ENCODE peak calls at places on chromosome 12, in ten cellular contexts. One of them, this sample, is unnamed.

GRCh38 chr12:96810477-96810876 is 96.6 kb upstream of the NEDD1 start:
- DNase-seq in Peyer's patch: no peak
- DNase-seq in colonic mucosa: no peak
- DNase-seq in RWPE1: no peak
- DNase-seq in WERI-Rb-1: no peak
- DNase-seq in dorsolateral prefrontal cortex: no peak
- DNase-seq in GM06990: no peak
- DNase-seq in cardiac fibroblast: peak
- DNase-seq in IMR-90: no peak
- DNase-seq in cardiac muscle cell: no peak
- DNase-seq in this sample: no peak

GRCh38 chr12:1792406-1792805 is 28.0 kb upstream of the LRTM2 start:
- DNase-seq in Peyer's patch: no peak
- DNase-seq in colonic mucosa: no peak
- DNase-seq in RWPE1: no peak
- DNase-seq in WERI-Rb-1: no peak
- DNase-seq in dorsolateral prefrontal cortex: no peak
- DNase-seq in GM06990: no peak
- DNase-seq in cardiac fibroblast: no peak
- DNase-seq in IMR-90: no peak
- DNase-seq in cardiac muscle cell: no peak
- DNase-seq in this sample: no peak

GRCh38 chr12:107091989-107092641 is 1.2 kb downstream of the CRY1 start:
- DNase-seq in Peyer's patch: no peak
- DNase-seq in colonic mucosa: peak
- DNase-seq in RWPE1: peak
- DNase-seq in WERI-Rb-1: peak
- DNase-seq in dorsolateral prefrontal cortex: no peak
- DNase-seq in GM06990: peak
- DNase-seq in cardiac fibroblast: peak
- DNase-seq in IMR-90: peak
- DNase-seq in cardiac muscle cell: peak
- DNase-seq in this sample: no peak

GRCh38 chr12:96198970-96199369 is 4.8 kb downstream of the ELK3 start:
- DNase-seq in Peyer's patch: no peak
- DNase-seq in colonic mucosa: no peak
- DNase-seq in RWPE1: peak
- DNase-seq in WERI-Rb-1: no peak
- DNase-seq in dorsolateral prefrontal cortex: no peak
- DNase-seq in GM06990: peak
- DNase-seq in cardiac fibroblast: peak
- DNase-seq in IMR-90: peak
- DNase-seq in cardiac muscle cell: peak
- DNase-seq in this sample: no peak

GRCh38 chr12:9378430-9378835 is 170.2 kb upstream of the PZP start:
- DNase-seq in Peyer's patch: no peak
- DNase-seq in colonic mucosa: no peak
- DNase-seq in RWPE1: peak
- DNase-seq in WERI-Rb-1: peak
- DNase-seq in dorsolateral prefrontal cortex: no peak
- DNase-seq in GM06990: no peak
- DNase-seq in cardiac fibroblast: no peak
- DNase-seq in IMR-90: no peak
- DNase-seq in cardiac muscle cell: peak
- DNase-seq in this sample: no peak

GRCh38 chr12:15597125-15597830 is 191.9 kb downstream of the EPS8 start:
- DNase-seq in Peyer's patch: no peak
- DNase-seq in colonic mucosa: no peak
- DNase-seq in RWPE1: no peak
- DNase-seq in WERI-Rb-1: no peak
- DNase-seq in dorsolateral prefrontal cortex: no peak
- DNase-seq in GM06990: no peak
- DNase-seq in cardiac fibroblast: no peak
- DNase-seq in IMR-90: no peak
- DNase-seq in cardiac muscle cell: no peak
- DNase-seq in this sample: no peak

GRCh38 chr12:27821259-27821973 is 41.4 kb upstream of the MANSC4 start:
- DNase-seq in Peyer's patch: peak
- DNase-seq in colonic mucosa: peak
- DNase-seq in RWPE1: peak
- DNase-seq in WERI-Rb-1: peak
- DNase-seq in dorsolateral prefrontal cortex: no peak
- DNase-seq in GM06990: peak
- DNase-seq in cardiac fibroblast: peak
- DNase-seq in IMR-90: peak
- DNase-seq in cardiac muscle cell: peak
- DNase-seq in this sample: no peak

GRCh38 chr12:28975564-28976340 is 173.3 kb upstream of the FAR2 start:
- DNase-seq in Peyer's patch: no peak
- DNase-seq in colonic mucosa: no peak
- DNase-seq in RWPE1: no peak
- DNase-seq in WERI-Rb-1: no peak
- DNase-seq in dorsolateral prefrontal cortex: no peak
- DNase-seq in GM06990: no peak
- DNase-seq in cardiac fibroblast: no peak
- DNase-seq in IMR-90: peak
- DNase-seq in cardiac muscle cell: no peak
- DNase-seq in this sample: no peak

GRCh38 chr12:72832024-72832423 is 559.9 kb downstream of the TRHDE start:
- DNase-seq in Peyer's patch: no peak
- DNase-seq in colonic mucosa: no peak
- DNase-seq in RWPE1: no peak
- DNase-seq in WERI-Rb-1: no peak
- DNase-seq in dorsolateral prefrontal cortex: no peak
- DNase-seq in GM06990: no peak
- DNase-seq in cardiac fibroblast: no peak
- DNase-seq in IMR-90: no peak
- DNase-seq in cardiac muscle cell: no peak
- DNase-seq in this sample: no peak

GRCh38 chr12:19421503-19422282 is 17.6 kb upstream of the AEBP2 start:
- DNase-seq in Peyer's patch: no peak
- DNase-seq in colonic mucosa: no peak
- DNase-seq in RWPE1: no peak
- DNase-seq in WERI-Rb-1: no peak
- DNase-seq in dorsolateral prefrontal cortex: no peak
- DNase-seq in GM06990: no peak
- DNase-seq in cardiac fibroblast: no peak
- DNase-seq in IMR-90: no peak
- DNase-seq in cardiac muscle cell: no peak
- DNase-seq in this sample: no peak

GRCh38 chr12:113860950-113861349 is 105.2 kb downstream of the RBM19 start:
- DNase-seq in Peyer's patch: no peak
- DNase-seq in colonic mucosa: no peak
- DNase-seq in RWPE1: peak
- DNase-seq in WERI-Rb-1: no peak
- DNase-seq in dorsolateral prefrontal cortex: no peak
- DNase-seq in GM06990: no peak
- DNase-seq in cardiac fibroblast: peak
- DNase-seq in IMR-90: peak
- DNase-seq in cardiac muscle cell: peak
- DNase-seq in this sample: peak

GRCh38 chr12:113862570-113863454 is 103.3 kb downstream of the RBM19 start:
- DNase-seq in Peyer's patch: no peak
- DNase-seq in colonic mucosa: no peak
- DNase-seq in RWPE1: no peak
- DNase-seq in WERI-Rb-1: no peak
- DNase-seq in dorsolateral prefrontal cortex: no peak
- DNase-seq in GM06990: peak
- DNase-seq in cardiac fibroblast: peak
- DNase-seq in IMR-90: peak
- DNase-seq in cardiac muscle cell: peak
- DNase-seq in this sample: no peak

GRCh38 chr12:113858828-113859386 is 107.2 kb downstream of the RBM19 start:
- DNase-seq in Peyer's patch: no peak
- DNase-seq in colonic mucosa: no peak
- DNase-seq in RWPE1: no peak
- DNase-seq in WERI-Rb-1: no peak
- DNase-seq in dorsolateral prefrontal cortex: no peak
- DNase-seq in GM06990: no peak
- DNase-seq in cardiac fibroblast: no peak
- DNase-seq in IMR-90: no peak
- DNase-seq in cardiac muscle cell: no peak
- DNase-seq in this sample: no peak

GRCh38 chr12:113861708-113862312 is 104.3 kb downstream of the RBM19 start:
- DNase-seq in Peyer's patch: no peak
- DNase-seq in colonic mucosa: no peak
- DNase-seq in RWPE1: no peak
- DNase-seq in WERI-Rb-1: no peak
- DNase-seq in dorsolateral prefrontal cortex: no peak
- DNase-seq in GM06990: no peak
- DNase-seq in cardiac fibroblast: no peak
- DNase-seq in IMR-90: peak
- DNase-seq in cardiac muscle cell: no peak
- DNase-seq in this sample: no peak

DNA sequence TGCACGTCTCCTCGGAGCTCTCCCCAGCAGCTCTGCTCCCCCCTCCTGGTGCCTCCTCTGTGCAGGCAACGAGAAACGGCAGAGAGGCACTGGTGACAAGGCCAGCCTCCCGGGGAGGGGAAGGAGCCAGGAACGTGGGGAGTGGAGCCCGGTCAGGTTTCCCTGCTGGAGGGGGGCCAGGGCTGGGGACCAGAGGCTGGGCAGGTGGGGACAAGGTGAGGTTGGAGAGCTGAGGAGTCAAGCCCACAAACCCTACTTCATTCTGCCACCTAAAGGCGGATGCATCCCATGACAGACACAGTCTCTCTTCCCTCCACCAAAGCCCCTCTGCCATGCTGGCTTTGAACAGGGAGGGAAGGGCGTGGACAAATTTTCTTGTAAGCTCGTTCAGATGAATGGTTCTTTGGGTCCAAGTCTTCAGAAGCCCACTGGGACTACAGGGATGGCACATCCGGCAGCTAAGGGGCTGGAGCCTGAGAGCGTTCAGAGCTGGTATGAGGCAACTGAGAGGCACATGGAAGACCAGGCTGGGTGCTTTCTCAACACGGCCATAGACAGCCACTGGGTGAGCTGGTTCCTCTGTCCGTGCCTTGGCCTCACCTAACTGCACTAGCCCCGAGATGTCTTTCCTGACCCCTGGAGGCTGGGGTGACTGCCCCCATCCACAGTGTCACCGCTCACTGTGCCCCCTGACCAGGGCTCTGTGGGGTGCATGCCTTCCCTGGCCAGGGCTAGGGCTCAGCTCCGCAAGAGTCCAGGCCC is 105.9 kb downstream of the RBM19 start:
- DNase-seq in Peyer's patch: no peak
- DNase-seq in colonic mucosa: no peak
- DNase-seq in RWPE1: no peak
- DNase-seq in WERI-Rb-1: peak
- DNase-seq in dorsolateral prefrontal cortex: no peak
- DNase-seq in GM06990: no peak
- DNase-seq in cardiac fibroblast: no peak
- DNase-seq in IMR-90: no peak
- DNase-seq in cardiac muscle cell: no peak
- DNase-seq in this sample: no peak
- TF ChIP-seq CTCF in Peyer's patch: no peak
- TF ChIP-seq CTCF in colonic mucosa: no peak
- TF ChIP-seq CTCF in RWPE1: no peak
- TF ChIP-seq CTCF in WERI-Rb-1: peak
- TF ChIP-seq CTCF in dorsolateral prefrontal cortex: no peak
- TF ChIP-seq CTCF in GM06990: no peak
- TF ChIP-seq CTCF in cardiac fibroblast: no peak
- TF ChIP-seq CTCF in IMR-90: no peak
- TF ChIP-seq CTCF in cardiac muscle cell: no peak
- TF ChIP-seq CTCF in this sample: no peak

GRCh38 chr12:56300644-56301464 is 724 bp upstream of the CS start:
- DNase-seq in Peyer's patch: no peak
- DNase-seq in colonic mucosa: no peak
- DNase-seq in RWPE1: no peak
- DNase-seq in WERI-Rb-1: no peak
- DNase-seq in dorsolateral prefrontal cortex: no peak
- DNase-seq in GM06990: no peak
- DNase-seq in cardiac fibroblast: peak
- DNase-seq in IMR-90: no peak
- DNase-seq in cardiac muscle cell: no peak
- DNase-seq in this sample: no peak

GRCh38 chr12:56299853-56300643 is at the start of gene CS:
- DNase-seq in Peyer's patch: peak
- DNase-seq in colonic mucosa: peak
- DNase-seq in RWPE1: peak
- DNase-seq in WERI-Rb-1: peak
- DNase-seq in dorsolateral prefrontal cortex: peak
- DNase-seq in GM06990: peak
- DNase-seq in cardiac fibroblast: peak
- DNase-seq in IMR-90: peak
- DNase-seq in cardiac muscle cell: peak
- DNase-seq in this sample: peak

GRCh38 chr12:56298828-56299227 is 1.3 kb downstream of the CS start:
- DNase-seq in Peyer's patch: no peak
- DNase-seq in colonic mucosa: no peak
- DNase-seq in RWPE1: no peak
- DNase-seq in WERI-Rb-1: no peak
- DNase-seq in dorsolateral prefrontal cortex: no peak
- DNase-seq in GM06990: no peak
- DNase-seq in cardiac fibroblast: no peak
- DNase-seq in IMR-90: no peak
- DNase-seq in cardiac muscle cell: no peak
- DNase-seq in this sample: no peak

GRCh38 chr12:56297400-56297799 is 2.7 kb downstream of the CS start:
- DNase-seq in Peyer's patch: no peak
- DNase-seq in colonic mucosa: no peak
- DNase-seq in RWPE1: no peak
- DNase-seq in WERI-Rb-1: no peak
- DNase-seq in dorsolateral prefrontal cortex: no peak
- DNase-seq in GM06990: no peak
- DNase-seq in cardiac fibroblast: peak
- DNase-seq in IMR-90: no peak
- DNase-seq in cardiac muscle cell: no peak
- DNase-seq in this sample: no peak

GRCh38 chr12:56299308-56299852 is 750 bp downstream of the CS start:
- DNase-seq in Peyer's patch: no peak
- DNase-seq in colonic mucosa: peak
- DNase-seq in RWPE1: no peak
- DNase-seq in WERI-Rb-1: no peak
- DNase-seq in dorsolateral prefrontal cortex: no peak
- DNase-seq in GM06990: no peak
- DNase-seq in cardiac fibroblast: no peak
- DNase-seq in IMR-90: peak
- DNase-seq in cardiac muscle cell: no peak
- DNase-seq in this sample: no peak
- TF ChIP-seq CTCF in Peyer's patch: no peak
- TF ChIP-seq CTCF in colonic mucosa: no peak
- TF ChIP-seq CTCF in RWPE1: no peak
- TF ChIP-seq CTCF in WERI-Rb-1: no peak
- TF ChIP-seq CTCF in dorsolateral prefrontal cortex: no peak
- TF ChIP-seq CTCF in GM06990: no peak
- TF ChIP-seq CTCF in cardiac fibroblast: no peak
- TF ChIP-seq CTCF in IMR-90: no peak
- TF ChIP-seq CTCF in cardiac muscle cell: no peak
- TF ChIP-seq CTCF in this sample: no peak

GRCh38 chr12:119902084-119902509 is 25.0 kb upstream of the CIT start:
- DNase-seq in Peyer's patch: peak
- DNase-seq in colonic mucosa: peak
- DNase-seq in RWPE1: peak
- DNase-seq in WERI-Rb-1: peak
- DNase-seq in dorsolateral prefrontal cortex: peak
- DNase-seq in GM06990: peak
- DNase-seq in cardiac fibroblast: peak
- DNase-seq in IMR-90: peak
- DNase-seq in cardiac muscle cell: peak
- DNase-seq in this sample: peak
- TF ChIP-seq CTCF in Peyer's patch: peak
- TF ChIP-seq CTCF in colonic mucosa: peak
- TF ChIP-seq CTCF in RWPE1: peak
- TF ChIP-seq CTCF in WERI-Rb-1: peak
- TF ChIP-seq CTCF in dorsolateral prefrontal cortex: peak
- TF ChIP-seq CTCF in GM06990: peak
- TF ChIP-seq CTCF in cardiac fibroblast: peak
- TF ChIP-seq CTCF in IMR-90: peak
- TF ChIP-seq CTCF in cardiac muscle cell: peak
- TF ChIP-seq CTCF in this sample: peak

GRCh38 chr12:81992461-81992860 is 233.3 kb upstream of the PPFIA2 start:
- DNase-seq in Peyer's patch: peak
- DNase-seq in colonic mucosa: no peak
- DNase-seq in RWPE1: no peak
- DNase-seq in WERI-Rb-1: peak
- DNase-seq in dorsolateral prefrontal cortex: no peak
- DNase-seq in GM06990: no peak
- DNase-seq in cardiac fibroblast: peak
- DNase-seq in IMR-90: no peak
- DNase-seq in cardiac muscle cell: peak
- DNase-seq in this sample: no peak
- TF ChIP-seq CTCF in Peyer's patch: no peak
- TF ChIP-seq CTCF in colonic mucosa: no peak
- TF ChIP-seq CTCF in RWPE1: no peak
- TF ChIP-seq CTCF in WERI-Rb-1: peak
- TF ChIP-seq CTCF in dorsolateral prefrontal cortex: no peak
- TF ChIP-seq CTCF in GM06990: no peak
- TF ChIP-seq CTCF in cardiac fibroblast: no peak
- TF ChIP-seq CTCF in IMR-90: no peak
- TF ChIP-seq CTCF in cardiac muscle cell: peak
- TF ChIP-seq CTCF in this sample: peak